ENCODE peak calls at places on chromosomes 6 and 20, in ten cellular contexts. U, M, I, J, X, T, P, Q, H and D are unnamed samples.

GRCh38 chr6:21802611-21802899 is 209.0 kb downstream of the SOX4 start:
- DNase-seq in M (no peak), T (no peak), I (no peak), J (no peak), Q (peak), X (no peak), U (no peak), H (no peak), P (no peak), D (no peak)

GRCh38 chr6:157099912-157100593 is 223.3 kb downstream of the TMEM242 start:
- DNase-seq in P (no peak), I (no peak), M (no peak), Q (no peak), J (peak), H (no peak), X (no peak), T (no peak), U (peak), D (no peak)

GRCh38 chr20:36472656-36473071 is 68.7 kb upstream of the MYL9 start:
- DNase-seq in U (no peak), J (no peak), T (peak), X (peak), M (no peak), Q (peak), H (no peak), P (no peak), I (no peak), D (peak)

GRCh38 chr6:125154184-125155135 is 887 bp downstream of the TPD52L1 start:
- DNase-seq in X (peak), M (no peak), T (peak), I (no peak), J (no peak), H (no peak), U (no peak), Q (no peak), P (no peak), D (peak)

GRCh38 chr6:79981647-79982046 is 22.8 kb upstream of the TTK start:
- DNase-seq in J (no peak), P (no peak), Q (no peak), I (no peak), H (no peak), U (no peak), T (no peak), M (no peak), X (no peak), D (no peak)

GRCh38 chr6:152983637-152984386 is 971 bp upstream of the FBXO5 start:
- DNase-seq in T (peak), I (peak), M (peak), Q (no peak), J (peak), U (peak), X (peak), H (peak), P (peak), D (peak)

GRCh38 chr6:33118525-33119123 is 42.8 kb downstream of the HLA-DPB1 start:
- DNase-seq in U (no peak), I (peak), M (peak), J (no peak), P (no peak), Q (peak), X (no peak), H (no peak), T (peak), D (peak)

GRCh38 chr6:52675372-52675771 is 4.5 kb downstream of the TMEM14A start:
- DNase-seq in T (no peak), X (no peak), U (no peak), P (no peak), M (no peak), I (no peak), Q (no peak), J (no peak), H (no peak), D (no peak)

GRCh38 chr6:150528648-150529285 is 70.9 kb upstream of the PLEKHG1 start:
- DNase-seq in M (peak), T (no peak), P (no peak), I (peak), Q (no peak), H (no peak), U (no peak), J (no peak), X (peak), D (no peak)

GRCh38 chr20:10557685-10558084 is 116.1 kb downstream of the JAG1 start:
- DNase-seq in U (no peak), H (no peak), T (no peak), M (no peak), Q (no peak), X (no peak), P (peak), J (no peak), I (no peak), D (no peak)

GRCh38 chr6:69894578-69895347 is 28.4 kb downstream of the COL19A1 start:
- DNase-seq in X (no peak), I (no peak), P (peak), T (no peak), Q (no peak), U (peak), M (no peak), J (no peak), H (no peak), D (peak)

GRCh38 chr6:57221936-57222683 is at the start of gene RAB23:
- DNase-seq in P (peak), J (peak), T (peak), U (peak), I (no peak), X (peak), Q (peak), M (peak), H (peak), D (peak)

GRCh38 chr20:58481541-58482021 is 33.6 kb downstream of the APCDD1L start:
- DNase-seq in H (peak), I (no peak), J (peak), Q (no peak), X (no peak), T (peak), P (no peak), U (no peak), M (no peak), D (peak)

GRCh38 chr20:61655591-61655990 is 403.5 kb downstream of the CDH4 start:
- DNase-seq in X (no peak), H (no peak), T (no peak), U (no peak), I (no peak), M (no peak), Q (no peak), J (no peak), P (no peak), D (no peak)

GRCh38 chr6:11766056-11766455 is 12.5 kb downstream of the ADTRP start:
- DNase-seq in P (no peak), I (no peak), H (no peak), J (no peak), M (peak), X (no peak), T (no peak), U (no peak), Q (no peak), D (no peak)

GRCh38 chr6:33620158-33620583 is 951 bp upstream of the ITPR3 start:
- DNase-seq in J (no peak), T (peak), H (no peak), U (no peak), X (no peak), M (no peak), Q (no peak), I (no peak), P (peak), D (peak)

GRCh38 chr20:38542994-38543906 is 37.7 kb upstream of the ADIG start:
- DNase-seq in I (no peak), T (no peak), M (no peak), X (no peak), H (no peak), Q (no peak), J (no peak), P (no peak), U (no peak), D (no peak)

GRCh38 chr20:1160991-1161390 is 23.8 kb downstream of the TMEM74B start:
- DNase-seq in P (no peak), J (no peak), M (no peak), T (no peak), H (no peak), Q (no peak), U (no peak), I (no peak), X (no peak), D (no peak)